ENCODE peak calls at places on chromosomes 5 and 9, in nine cellular contexts. One of them, this sample, is unnamed.
A peak's percentile ranks its signal among the peaks of the same experiment; 100 is the strongest.

GRCh38 chr9:37350486-37351190 is 71.9 kb upstream of the GRHPR start:
- DNase-seq in activated CD8-positive, alpha-beta T cell treated with anti-CD3 and anti-CD28 coated beads, Interleukin-2, amount 10 ng/mL, durations not matched to agents 7 days and 5 days: no peak
- DNase-seq in AG08396: peak; percentile 48
- DNase-seq in hepatocyte: no peak
- DNase-seq in kidney: no peak
- DNase-seq in omental fat pad: no peak
- DNase-seq in Ammon's horn: no peak
- DNase-seq in GM13977: no peak
- DNase-seq in iris pigment epithelial cell: peak; percentile 79
- DNase-seq in this sample: no peak

GRCh38 chr5:148309746-148310145 is 2.5 kb upstream of the SPINK7 start:
- DNase-seq in iris pigment epithelial cell: no peak
- DNase-seq in AG08396: no peak
- DNase-seq in hepatocyte: no peak
- DNase-seq in omental fat pad: no peak
- DNase-seq in GM13977: no peak
- DNase-seq in Ammon's horn: no peak
- DNase-seq in kidney: no peak
- DNase-seq in activated CD8-positive, alpha-beta T cell treated with anti-CD3 and anti-CD28 coated beads, Interleukin-2, amount 10 ng/mL, durations not matched to agents 7 days and 5 days: no peak
- DNase-seq in this sample: no peak

GRCh38 chr5:105812356-105812755 is 1858.4 kb downstream of the EFNA5 start:
- DNase-seq in iris pigment epithelial cell: peak; percentile 70
- DNase-seq in hepatocyte: no peak
- DNase-seq in Ammon's horn: no peak
- DNase-seq in activated CD8-positive, alpha-beta T cell treated with anti-CD3 and anti-CD28 coated beads, Interleukin-2, amount 10 ng/mL, durations not matched to agents 7 days and 5 days: no peak
- DNase-seq in omental fat pad: no peak
- DNase-seq in kidney: no peak
- DNase-seq in AG08396: no peak
- DNase-seq in GM13977: no peak
- DNase-seq in this sample: no peak

GRCh38 chr5:429453-430188 is 13.4 kb upstream of the EXOC3 start:
- DNase-seq in GM13977: peak; percentile 35
- DNase-seq in omental fat pad: no peak
- DNase-seq in kidney: peak; percentile 60
- DNase-seq in activated CD8-positive, alpha-beta T cell treated with anti-CD3 and anti-CD28 coated beads, Interleukin-2, amount 10 ng/mL, durations not matched to agents 7 days and 5 days: no peak
- DNase-seq in AG08396: peak; percentile 89
- DNase-seq in iris pigment epithelial cell: no peak
- DNase-seq in Ammon's horn: no peak
- DNase-seq in hepatocyte: no peak
- DNase-seq in this sample: no peak

GRCh38 chr5:87122171-87122977 is 145.3 kb upstream of the RASA1 start:
- DNase-seq in AG08396: no peak
- DNase-seq in hepatocyte: no peak
- DNase-seq in kidney: no peak
- DNase-seq in GM13977: no peak
- DNase-seq in omental fat pad: no peak
- DNase-seq in iris pigment epithelial cell: no peak
- DNase-seq in Ammon's horn: no peak
- DNase-seq in activated CD8-positive, alpha-beta T cell treated with anti-CD3 and anti-CD28 coated beads, Interleukin-2, amount 10 ng/mL, durations not matched to agents 7 days and 5 days: no peak
- DNase-seq in this sample: no peak

GRCh38 chr5:173529861-173530260 is 86.6 kb downstream of the BOD1 start:
- DNase-seq in hepatocyte: no peak
- DNase-seq in GM13977: no peak
- DNase-seq in iris pigment epithelial cell: no peak
- DNase-seq in AG08396: no peak
- DNase-seq in omental fat pad: no peak
- DNase-seq in activated CD8-positive, alpha-beta T cell treated with anti-CD3 and anti-CD28 coated beads, Interleukin-2, amount 10 ng/mL, durations not matched to agents 7 days and 5 days: no peak
- DNase-seq in Ammon's horn: no peak
- DNase-seq in kidney: no peak
- DNase-seq in this sample: no peak

GRCh38 chr9:37582548-37583157 is 6.5 kb upstream of the FBXO10 start:
- DNase-seq in GM13977: peak; percentile 29
- DNase-seq in iris pigment epithelial cell: peak; percentile 85
- DNase-seq in activated CD8-positive, alpha-beta T cell treated with anti-CD3 and anti-CD28 coated beads, Interleukin-2, amount 10 ng/mL, durations not matched to agents 7 days and 5 days: no peak
- DNase-seq in kidney: no peak
- DNase-seq in AG08396: peak; percentile 45
- DNase-seq in omental fat pad: no peak
- DNase-seq in hepatocyte: peak; percentile 71
- DNase-seq in Ammon's horn: peak; percentile 64
- DNase-seq in this sample: no peak

GRCh38 chr5:121189569-121190305 is 661.9 kb upstream of the FTMT start:
- DNase-seq in hepatocyte: peak; percentile 54
- DNase-seq in Ammon's horn: peak; percentile 55
- DNase-seq in iris pigment epithelial cell: peak; percentile 71
- DNase-seq in GM13977: no peak
- DNase-seq in AG08396: no peak
- DNase-seq in kidney: no peak
- DNase-seq in omental fat pad: no peak
- DNase-seq in activated CD8-positive, alpha-beta T cell treated with anti-CD3 and anti-CD28 coated beads, Interleukin-2, amount 10 ng/mL, durations not matched to agents 7 days and 5 days: no peak
- DNase-seq in this sample: no peak

GRCh38 chr5:17727212-17727611 is 93.0 kb downstream of the TAF11L14 start:
- DNase-seq in omental fat pad: no peak
- DNase-seq in hepatocyte: no peak
- DNase-seq in activated CD8-positive, alpha-beta T cell treated with anti-CD3 and anti-CD28 coated beads, Interleukin-2, amount 10 ng/mL, durations not matched to agents 7 days and 5 days: no peak
- DNase-seq in kidney: no peak
- DNase-seq in iris pigment epithelial cell: no peak
- DNase-seq in AG08396: no peak
- DNase-seq in Ammon's horn: no peak
- DNase-seq in GM13977: no peak
- DNase-seq in this sample: no peak

GRCh38 chr5:149831492-149831891 is 101.4 kb downstream of the PPARGC1B start:
- DNase-seq in GM13977: peak; percentile 85
- DNase-seq in Ammon's horn: no peak
- DNase-seq in activated CD8-positive, alpha-beta T cell treated with anti-CD3 and anti-CD28 coated beads, Interleukin-2, amount 10 ng/mL, durations not matched to agents 7 days and 5 days: peak; percentile 36
- DNase-seq in iris pigment epithelial cell: peak; percentile 71
- DNase-seq in omental fat pad: no peak
- DNase-seq in AG08396: no peak
- DNase-seq in kidney: no peak
- DNase-seq in hepatocyte: peak; percentile 34
- DNase-seq in this sample: peak; percentile 70

GRCh38 chr9:135221576-135221950 is 134.1 kb downstream of the OLFM1 start:
- DNase-seq in hepatocyte: no peak
- DNase-seq in kidney: peak; percentile 43
- DNase-seq in activated CD8-positive, alpha-beta T cell treated with anti-CD3 and anti-CD28 coated beads, Interleukin-2, amount 10 ng/mL, durations not matched to agents 7 days and 5 days: no peak
- DNase-seq in omental fat pad: no peak
- DNase-seq in iris pigment epithelial cell: no peak
- DNase-seq in Ammon's horn: no peak
- DNase-seq in AG08396: no peak
- DNase-seq in GM13977: no peak
- DNase-seq in this sample: peak; percentile 46

GRCh38 chr9:133286523-133286922 is 11.5 kb upstream of the ABO start:
- DNase-seq in kidney: no peak
- DNase-seq in activated CD8-positive, alpha-beta T cell treated with anti-CD3 and anti-CD28 coated beads, Interleukin-2, amount 10 ng/mL, durations not matched to agents 7 days and 5 days: no peak
- DNase-seq in GM13977: no peak
- DNase-seq in AG08396: no peak
- DNase-seq in Ammon's horn: no peak
- DNase-seq in iris pigment epithelial cell: peak; percentile 33
- DNase-seq in hepatocyte: no peak
- DNase-seq in omental fat pad: no peak
- DNase-seq in this sample: no peak

GRCh38 chr5:139684350-139684880 is 36.3 kb downstream of the CXXC5 start:
- DNase-seq in omental fat pad: no peak
- DNase-seq in kidney: no peak
- DNase-seq in iris pigment epithelial cell: no peak
- DNase-seq in GM13977: no peak
- DNase-seq in AG08396: no peak
- DNase-seq in activated CD8-positive, alpha-beta T cell treated with anti-CD3 and anti-CD28 coated beads, Interleukin-2, amount 10 ng/mL, durations not matched to agents 7 days and 5 days: no peak
- DNase-seq in hepatocyte: no peak
- DNase-seq in Ammon's horn: no peak
- DNase-seq in this sample: no peak

GRCh38 chr5:39578887-39579497 is 154.2 kb upstream of the DAB2 start:
- DNase-seq in GM13977: no peak
- DNase-seq in hepatocyte: peak; percentile 32
- DNase-seq in AG08396: no peak
- DNase-seq in Ammon's horn: no peak
- DNase-seq in kidney: no peak
- DNase-seq in iris pigment epithelial cell: peak; percentile 28
- DNase-seq in activated CD8-positive, alpha-beta T cell treated with anti-CD3 and anti-CD28 coated beads, Interleukin-2, amount 10 ng/mL, durations not matched to agents 7 days and 5 days: no peak
- DNase-seq in omental fat pad: no peak
- DNase-seq in this sample: no peak

GRCh38 chr9:13705356-13705755 is 425.9 kb upstream of the MPDZ start:
- DNase-seq in GM13977: no peak
- DNase-seq in Ammon's horn: no peak
- DNase-seq in hepatocyte: peak; percentile 15
- DNase-seq in activated CD8-positive, alpha-beta T cell treated with anti-CD3 and anti-CD28 coated beads, Interleukin-2, amount 10 ng/mL, durations not matched to agents 7 days and 5 days: no peak
- DNase-seq in AG08396: no peak
- DNase-seq in iris pigment epithelial cell: peak; percentile 16
- DNase-seq in kidney: no peak
- DNase-seq in omental fat pad: no peak
- DNase-seq in this sample: no peak

GRCh38 chr9:117413346-117414219 is 1.3 kb downstream of the ASTN2 start:
- DNase-seq in kidney: peak; percentile 69
- DNase-seq in omental fat pad: no peak
- DNase-seq in hepatocyte: peak; percentile 22
- DNase-seq in activated CD8-positive, alpha-beta T cell treated with anti-CD3 and anti-CD28 coated beads, Interleukin-2, amount 10 ng/mL, durations not matched to agents 7 days and 5 days: no peak
- DNase-seq in GM13977: peak; percentile 28
- DNase-seq in iris pigment epithelial cell: no peak
- DNase-seq in Ammon's horn: no peak
- DNase-seq in AG08396: peak; percentile 12
- DNase-seq in this sample: no peak

GRCh38 chr9:126509718-126510117 is 104.0 kb upstream of the LMX1B start:
- DNase-seq in AG08396: no peak
- DNase-seq in activated CD8-positive, alpha-beta T cell treated with anti-CD3 and anti-CD28 coated beads, Interleukin-2, amount 10 ng/mL, durations not matched to agents 7 days and 5 days: no peak
- DNase-seq in Ammon's horn: no peak
- DNase-seq in omental fat pad: no peak
- DNase-seq in GM13977: no peak
- DNase-seq in iris pigment epithelial cell: no peak
- DNase-seq in kidney: peak; percentile 52
- DNase-seq in hepatocyte: no peak
- DNase-seq in this sample: no peak

GRCh38 chr9:129174724-129175514 is 3.1 kb downstream of the IER5L start:
- DNase-seq in GM13977: peak; percentile 60
- DNase-seq in AG08396: peak; percentile 92
- DNase-seq in iris pigment epithelial cell: peak; percentile 92
- DNase-seq in Ammon's horn: peak; percentile 83
- DNase-seq in omental fat pad: no peak
- DNase-seq in activated CD8-positive, alpha-beta T cell treated with anti-CD3 and anti-CD28 coated beads, Interleukin-2, amount 10 ng/mL, durations not matched to agents 7 days and 5 days: peak; percentile 68
- DNase-seq in kidney: peak; percentile 96
- DNase-seq in hepatocyte: peak; percentile 94
- DNase-seq in this sample: no peak

GRCh38 chr5:97606531-97606930 is 423.5 kb upstream of the RIOK2 start:
- DNase-seq in iris pigment epithelial cell: no peak
- DNase-seq in hepatocyte: no peak
- DNase-seq in GM13977: no peak
- DNase-seq in omental fat pad: no peak
- DNase-seq in kidney: no peak
- DNase-seq in AG08396: no peak
- DNase-seq in Ammon's horn: no peak
- DNase-seq in activated CD8-positive, alpha-beta T cell treated with anti-CD3 and anti-CD28 coated beads, Interleukin-2, amount 10 ng/mL, durations not matched to agents 7 days and 5 days: no peak
- DNase-seq in this sample: no peak

GRCh38 chr5:172891716-172892421 is 57.8 kb downstream of the ERGIC1 start:
- DNase-seq in activated CD8-positive, alpha-beta T cell treated with anti-CD3 and anti-CD28 coated beads, Interleukin-2, amount 10 ng/mL, durations not matched to agents 7 days and 5 days: no peak
- DNase-seq in GM13977: no peak
- DNase-seq in AG08396: no peak
- DNase-seq in Ammon's horn: no peak
- DNase-seq in kidney: peak; percentile 88
- DNase-seq in hepatocyte: no peak
- DNase-seq in iris pigment epithelial cell: no peak
- DNase-seq in omental fat pad: no peak
- DNase-seq in this sample: no peak

GRCh38 chr5:56934325-56934724 is 17.6 kb downstream of the MIER3 start:
- DNase-seq in hepatocyte: no peak
- DNase-seq in GM13977: no peak
- DNase-seq in activated CD8-positive, alpha-beta T cell treated with anti-CD3 and anti-CD28 coated beads, Interleukin-2, amount 10 ng/mL, durations not matched to agents 7 days and 5 days: no peak
- DNase-seq in iris pigment epithelial cell: no peak
- DNase-seq in omental fat pad: no peak
- DNase-seq in Ammon's horn: no peak
- DNase-seq in kidney: no peak
- DNase-seq in AG08396: no peak
- DNase-seq in this sample: no peak

GRCh38 chr9:93422987-93423386 is 28.5 kb upstream of the FAM120A start:
- DNase-seq in Ammon's horn: no peak
- DNase-seq in iris pigment epithelial cell: no peak
- DNase-seq in AG08396: no peak
- DNase-seq in kidney: no peak
- DNase-seq in omental fat pad: no peak
- DNase-seq in GM13977: no peak
- DNase-seq in activated CD8-positive, alpha-beta T cell treated with anti-CD3 and anti-CD28 coated beads, Interleukin-2, amount 10 ng/mL, durations not matched to agents 7 days and 5 days: no peak
- DNase-seq in hepatocyte: no peak
- DNase-seq in this sample: no peak

GRCh38 chr9:129467004-129467588 is 153.8 kb downstream of the C9orf50 start:
- DNase-seq in GM13977: no peak
- DNase-seq in omental fat pad: no peak
- DNase-seq in Ammon's horn: no peak
- DNase-seq in kidney: no peak
- DNase-seq in activated CD8-positive, alpha-beta T cell treated with anti-CD3 and anti-CD28 coated beads, Interleukin-2, amount 10 ng/mL, durations not matched to agents 7 days and 5 days: no peak
- DNase-seq in hepatocyte: no peak
- DNase-seq in AG08396: no peak
- DNase-seq in iris pigment epithelial cell: no peak
- DNase-seq in this sample: no peak

GRCh38 chr9:85377751-85378289 is 363.9 kb downstream of the AGTPBP1 start:
- DNase-seq in omental fat pad: no peak
- DNase-seq in iris pigment epithelial cell: peak; percentile 9
- DNase-seq in AG08396: no peak
- DNase-seq in hepatocyte: no peak
- DNase-seq in activated CD8-positive, alpha-beta T cell treated with anti-CD3 and anti-CD28 coated beads, Interleukin-2, amount 10 ng/mL, durations not matched to agents 7 days and 5 days: peak; percentile 27
- DNase-seq in GM13977: no peak
- DNase-seq in Ammon's horn: no peak
- DNase-seq in kidney: no peak
- DNase-seq in this sample: no peak

GRCh38 chr5:163350083-163350482 is 87.3 kb upstream of the CCNG1 start:
- DNase-seq in GM13977: no peak
- DNase-seq in omental fat pad: no peak
- DNase-seq in iris pigment epithelial cell: peak; percentile 18
- DNase-seq in Ammon's horn: no peak
- DNase-seq in hepatocyte: peak; percentile 16
- DNase-seq in kidney: no peak
- DNase-seq in AG08396: no peak
- DNase-seq in activated CD8-positive, alpha-beta T cell treated with anti-CD3 and anti-CD28 coated beads, Interleukin-2, amount 10 ng/mL, durations not matched to agents 7 days and 5 days: no peak
- DNase-seq in this sample: no peak

GRCh38 chr5:122154910-122155309 is 25.6 kb downstream of the ZNF474 start:
- DNase-seq in kidney: no peak
- DNase-seq in Ammon's horn: no peak
- DNase-seq in hepatocyte: peak; percentile 34
- DNase-seq in iris pigment epithelial cell: peak; percentile 99
- DNase-seq in AG08396: peak; percentile 57
- DNase-seq in activated CD8-positive, alpha-beta T cell treated with anti-CD3 and anti-CD28 coated beads, Interleukin-2, amount 10 ng/mL, durations not matched to agents 7 days and 5 days: no peak
- DNase-seq in GM13977: no peak
- DNase-seq in omental fat pad: no peak
- DNase-seq in this sample: no peak

GRCh38 chr9:78026947-78027346 is 4.7 kb downstream of the GNAQ start:
- DNase-seq in AG08396: peak; percentile 22
- DNase-seq in omental fat pad: no peak
- DNase-seq in activated CD8-positive, alpha-beta T cell treated with anti-CD3 and anti-CD28 coated beads, Interleukin-2, amount 10 ng/mL, durations not matched to agents 7 days and 5 days: no peak
- DNase-seq in iris pigment epithelial cell: peak; percentile 75
- DNase-seq in Ammon's horn: no peak
- DNase-seq in hepatocyte: no peak
- DNase-seq in kidney: no peak
- DNase-seq in GM13977: no peak
- DNase-seq in this sample: no peak

GRCh38 chr5:175343292-175343691 is 100.7 kb downstream of the DRD1 start:
- DNase-seq in activated CD8-positive, alpha-beta T cell treated with anti-CD3 and anti-CD28 coated beads, Interleukin-2, amount 10 ng/mL, durations not matched to agents 7 days and 5 days: no peak
- DNase-seq in omental fat pad: no peak
- DNase-seq in hepatocyte: no peak
- DNase-seq in iris pigment epithelial cell: no peak
- DNase-seq in GM13977: no peak
- DNase-seq in kidney: no peak
- DNase-seq in Ammon's horn: no peak
- DNase-seq in AG08396: no peak
- DNase-seq in this sample: no peak

GRCh38 chr9:80491086-80491749 is 919.5 kb downstream of the TLE4 start:
- DNase-seq in hepatocyte: no peak
- DNase-seq in activated CD8-positive, alpha-beta T cell treated with anti-CD3 and anti-CD28 coated beads, Interleukin-2, amount 10 ng/mL, durations not matched to agents 7 days and 5 days: no peak
- DNase-seq in iris pigment epithelial cell: no peak
- DNase-seq in omental fat pad: no peak
- DNase-seq in AG08396: no peak
- DNase-seq in GM13977: no peak
- DNase-seq in kidney: no peak
- DNase-seq in Ammon's horn: no peak
- DNase-seq in this sample: no peak

GRCh38 chr5:119596046-119596445 is 33.3 kb upstream of the FAM170A start:
- DNase-seq in GM13977: no peak
- DNase-seq in activated CD8-positive, alpha-beta T cell treated with anti-CD3 and anti-CD28 coated beads, Interleukin-2, amount 10 ng/mL, durations not matched to agents 7 days and 5 days: no peak
- DNase-seq in hepatocyte: no peak
- DNase-seq in kidney: no peak
- DNase-seq in Ammon's horn: peak; percentile 71
- DNase-seq in AG08396: no peak
- DNase-seq in iris pigment epithelial cell: no peak
- DNase-seq in omental fat pad: no peak
- DNase-seq in this sample: no peak

GRCh38 chr5:8720476-8720875 is 825.4 kb downstream of the SEMA5A start:
- DNase-seq in hepatocyte: no peak
- DNase-seq in AG08396: no peak
- DNase-seq in Ammon's horn: no peak
- DNase-seq in activated CD8-positive, alpha-beta T cell treated with anti-CD3 and anti-CD28 coated beads, Interleukin-2, amount 10 ng/mL, durations not matched to agents 7 days and 5 days: no peak
- DNase-seq in omental fat pad: no peak
- DNase-seq in kidney: no peak
- DNase-seq in GM13977: no peak
- DNase-seq in iris pigment epithelial cell: peak; percentile 72
- DNase-seq in this sample: no peak

This sample was measured in natural killer cell treated with Interleukin-12 subunit alpha and Interleukin-12 subunit beta and Interleukin-15 and Interleukin-18, amount 100 ng/mL, for 72 hours.